ENCODE peak calls at places on chromosomes 16 and 17, in four cellular contexts. E, X, N and J are unnamed samples.

GRCh38 chr16:48862087-48862532 is 252.1 kb upstream of the N4BP1 start:
- DNase-seq in E (peak), X (peak), N (no peak), J (no peak)

GRCh38 chr17:36631022-36631421 is 29.6 kb downstream of the MRM1 start:
- DNase-seq in E (no peak), X (no peak), N (no peak), J (no peak)

GRCh38 chr16:10678655-10679054 is 16.1 kb downstream of the TEKT5 start:
- DNase-seq in E (no peak), X (no peak), N (no peak), J (no peak)

GRCh38 chr17:27544350-27545131 is 86.4 kb upstream of the LGALS9 start:
- DNase-seq in E (peak), X (no peak), N (no peak), J (no peak)

GRCh38 chr17:61285483-61286320 is 113.9 kb upstream of the TBX2 start:
- DNase-seq in E (no peak), X (peak), N (no peak), J (no peak)

GRCh38 chr17:41894791-41895331 is 23.9 kb downstream of the ACLY start:
- DNase-seq in E (no peak), X (no peak), N (no peak), J (no peak)

GRCh38 chr16:62620259-62620658 is 584.0 kb upstream of the CDH8 start:
- DNase-seq in E (no peak), X (no peak), N (no peak), J (no peak)

GRCh38 chr16:87765776-87766484 is at the start of gene KLHDC4:
- DNase-seq in E (peak), X (peak), N (peak), J (peak)

GRCh38 chr16:81357711-81358270 is 43.0 kb downstream of the GAN start:
- DNase-seq in E (no peak), X (no peak), N (no peak), J (no peak)

GRCh38 chr17:81821603-81822311 is 11.3 kb downstream of the MCRIP1 start:
- DNase-seq in E (peak), X (peak), N (peak), J (peak)

GRCh38 chr16:55021595-55022475 is 91.2 kb downstream of the IRX5 start:
- DNase-seq in E (peak), X (peak), N (peak), J (peak)

GRCh38 chr17:30228011-30228410 is 7.5 kb downstream of the SLC6A4 start:
- DNase-seq in E (no peak), X (no peak), N (no peak), J (no peak)

GRCh38 chr17:82940226-82941020 is 100.6 kb upstream of the ZNF750 start:
- DNase-seq in E (no peak), X (peak), N (no peak), J (no peak)

GRCh38 chr17:82936768-82937171 is 96.9 kb upstream of the ZNF750 start:
- DNase-seq in E (no peak), X (peak), N (no peak), J (no peak)

GRCh38 chr17:82939213-82940030 is 99.6 kb upstream of the ZNF750 start:
- DNase-seq in E (no peak), X (peak), N (no peak), J (no peak)

GRCh38 chr17:82937411-82938371 is 97.9 kb upstream of the ZNF750 start:
- DNase-seq in E (no peak), X (peak), N (no peak), J (no peak)

DNA sequence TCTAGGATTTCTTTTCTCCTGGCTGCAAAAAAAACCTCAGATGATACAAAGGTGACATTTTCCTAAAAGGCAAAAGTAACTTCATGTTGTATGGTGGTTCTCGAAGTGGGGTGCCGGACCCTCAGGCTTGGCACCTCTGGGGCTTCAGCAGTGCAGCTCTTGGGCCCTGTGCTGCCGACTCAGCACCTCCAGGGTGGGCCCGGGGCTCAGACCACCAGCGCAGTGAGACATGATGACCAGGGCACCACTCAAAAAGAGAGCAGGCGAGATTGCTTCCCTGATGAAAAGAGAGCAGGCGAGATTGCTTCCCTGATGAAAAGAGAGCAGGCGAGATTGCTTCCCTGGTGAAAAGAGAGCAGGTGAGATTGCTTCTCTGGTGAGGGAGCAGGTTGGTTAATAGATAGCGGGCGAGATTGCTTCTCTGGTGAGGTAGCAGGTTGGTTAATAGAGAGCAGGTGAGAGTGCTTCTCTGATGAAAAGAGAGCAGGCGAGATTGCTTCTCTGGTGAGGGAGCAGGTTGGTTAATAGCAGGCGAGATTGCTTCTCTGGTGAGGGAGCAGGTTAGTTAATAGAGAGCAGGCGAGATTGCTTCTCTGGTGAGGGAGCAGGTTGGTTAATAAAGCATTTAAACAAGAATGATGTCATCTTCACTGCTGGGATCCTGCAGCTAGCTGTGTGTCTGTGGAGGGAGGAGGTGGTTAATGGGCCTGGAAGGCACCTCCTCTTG is 98.8 kb upstream of the ZNF750 start:
- DNase-seq in E (no peak), X (peak), N (no peak), J (no peak)
- TF ChIP-seq HMGXB4 in E (no peak), X (no peak), N (no peak), J (no peak)

DNA sequence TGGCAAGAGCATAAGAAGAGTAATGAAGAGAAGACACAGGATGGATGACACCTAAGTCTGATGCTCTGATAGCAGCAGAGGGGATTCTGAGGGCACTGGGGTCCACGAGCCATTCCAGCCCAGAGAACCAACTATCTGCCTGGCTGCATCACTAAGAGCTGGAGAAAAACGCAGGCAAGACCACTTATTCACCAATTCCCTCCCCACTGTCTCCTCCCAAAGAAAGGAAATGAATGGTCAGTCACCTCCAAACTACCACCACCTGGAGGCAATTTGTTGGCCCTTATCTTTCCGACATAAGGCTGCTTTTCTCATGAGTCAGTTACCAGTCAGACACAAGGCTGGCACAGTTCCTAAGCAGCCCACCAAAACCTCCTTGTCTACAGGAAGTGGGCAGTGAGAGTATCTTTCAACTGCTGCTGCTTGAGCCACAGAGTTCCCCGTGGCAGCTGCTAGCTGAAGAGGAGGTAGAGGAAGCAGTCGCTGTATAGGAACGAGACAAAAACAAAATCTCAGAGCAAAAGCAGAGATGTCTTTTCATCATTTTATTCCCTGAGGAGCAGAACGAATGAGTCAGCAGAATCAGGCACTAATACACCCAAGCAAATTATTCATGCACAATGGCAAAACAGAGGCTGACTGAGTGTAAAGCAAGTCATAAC is 111.1 kb downstream of the SMG6 start:
- DNase-seq in E (no peak), X (no peak), N (no peak), J (peak)
- TF ChIP-seq HMGXB4 in E (no peak), X (no peak), N (no peak), J (no peak)

GRCh38 chr17:69704935-69705334 is 290.4 kb downstream of the MAP2K6 start:
- DNase-seq in E (no peak), X (no peak), N (no peak), J (no peak)
- TF ChIP-seq HMGXB4 in E (no peak), X (no peak), N (no peak), J (no peak)

GRCh38 chr16:1491327-1491726 is 1.8 kb upstream of the TELO2 start:
- DNase-seq in E (no peak), X (no peak), N (peak), J (no peak)

GRCh38 chr16:1487395-1488053 is 1.2 kb downstream of the PTX4 start:
- DNase-seq in E (no peak), X (no peak), N (no peak), J (no peak)

GRCh38 chr16:1488619-1489018 is at the start of gene PTX4:
- DNase-seq in E (no peak), X (no peak), N (no peak), J (no peak)

GRCh38 chr16:1488054-1488601 is 616 bp downstream of the PTX4 start:
- DNase-seq in E (no peak), X (no peak), N (no peak), J (no peak)

GRCh38 chr16:1489077-1489476 is 333 bp upstream of the PTX4 start:
- DNase-seq in E (no peak), X (no peak), N (no peak), J (no peak)
- TF ChIP-seq HMGXB4 in E (no peak), X (no peak), N (no peak), J (no peak)